ENCODE peak calls at places on chromosomes 3 and 15, in ten cellular contexts. U is spleen; P is naive thymus-derived CD4-positive, alpha-beta T cell; S is upper lobe of left lung; B is left ventricle myocardium inferior; O is OCI-LY7; I is tibial nerve; Y is body of pancreas; N is aorta; G is upper lobe of right lung. T is an unnamed sample. For H3K4me1, H3K9me3 and H3K36me3, the result is how much of the 10 kb centered on the place peaks cover.

GRCh38 chr3:157087398-157088132 is 72.4 kb downstream of the CCNL1 start:
- DNase-seq in U (no peak), P (no peak), S (no peak), B (no peak), O (no peak), I (no peak), Y (no peak), N (no peak), G (no peak), T (no peak)

GRCh38 chr3:52193059-52193458 is 4.9 kb upstream of the ALAS1 start:
- DNase-seq in U (no peak), P (no peak), S (no peak), B (peak), O (no peak), I (no peak), Y (no peak), N (no peak), G (no peak), T (no peak)

GRCh38 chr3:58288011-58288728 is 17.9 kb upstream of the RPP14 start:
- DNase-seq in U (no peak), P (no peak), S (no peak), B (no peak), O (no peak), I (no peak), Y (no peak), N (no peak), G (no peak), T (no peak)

GRCh38 chr3:165669502-165669901 is 167.7 kb downstream of the BCHE start:
- DNase-seq in U (no peak), P (no peak), S (no peak), B (no peak), O (no peak), I (no peak), Y (no peak), N (no peak), G (no peak), T (no peak)

GRCh38 chr15:48424076-48424475 is 92.8 kb downstream of the DUT start:
- DNase-seq in U (no peak), P (no peak), S (no peak), B (no peak), O (no peak), I (no peak), Y (no peak), N (no peak), G (no peak), T (no peak)

GRCh38 chr15:61951949-61952348 is 108.3 kb downstream of the VPS13C start:
- DNase-seq in U (no peak), P (no peak), S (no peak), B (no peak), O (no peak), I (no peak), Y (peak), N (no peak), G (no peak), T (no peak)

GRCh38 chr15:37072181-37072580 is 28.2 kb downstream of the MEIS2 start:
- DNase-seq in U (no peak), P (no peak), S (no peak), B (no peak), O (no peak), I (no peak), Y (no peak), N (no peak), G (no peak), T (no peak)

GRCh38 chr3:194637066-194637465 is 3.8 kb upstream of the TMEM44 start:
- DNase-seq in U (no peak), P (no peak), S (no peak), B (no peak), O (no peak), I (no peak), Y (no peak), N (no peak), G (no peak), T (no peak)

GRCh38 chr3:132231633-132232032 is 85.6 kb upstream of the ACP3 start:
- DNase-seq in U (no peak), P (no peak), S (no peak), B (no peak), O (no peak), I (no peak), Y (no peak), N (no peak), G (no peak), T (no peak)

GRCh38 chr3:24639640-24640329 is 145.1 kb upstream of the THRB start:
- DNase-seq in U (no peak), P (no peak), S (no peak), B (no peak), O (no peak), I (no peak), Y (no peak), N (no peak), G (no peak), T (no peak)

GRCh38 chr3:157174265-157174615 is 14.3 kb upstream of the CCNL1 start:
- DNase-seq in U (peak), P (peak), S (peak), B (no peak), O (peak), I (no peak), Y (peak), N (peak), G (peak), T (no peak)

GRCh38 chr3:58383904-58384303 is 49.7 kb downstream of the PDHB start:
- DNase-seq in U (no peak), P (no peak), S (no peak), B (no peak), O (no peak), I (no peak), Y (peak), N (no peak), G (no peak), T (no peak)

GRCh38 chr3:8540456-8540855 is 38.8 kb downstream of the LMCD1 start:
- DNase-seq in U (no peak), P (no peak), S (no peak), B (no peak), O (no peak), I (no peak), Y (no peak), N (no peak), G (no peak), T (no peak)

GRCh38 chr15:31163769-31164572 is 62.4 kb upstream of the TRPM1 start:
- DNase-seq in U (no peak), P (no peak), S (no peak), B (no peak), O (no peak), I (no peak), Y (no peak), N (no peak), G (no peak), T (no peak)

GRCh38 chr3:196075013-196075412 is 6.9 kb downstream of the TFRC start:
- DNase-seq in U (no peak), P (no peak), S (no peak), B (no peak), O (no peak), I (no peak), Y (no peak), N (no peak), G (no peak), T (no peak)

GRCh38 chr3:196080517-196080841 is 1.4 kb downstream of the TFRC start:
- DNase-seq in U (no peak), P (no peak), S (no peak), B (no peak), O (no peak), I (no peak), Y (no peak), N (no peak), G (no peak), T (peak)

GRCh38 chr3:196073188-196073838 is 8.6 kb downstream of the TFRC start:
- DNase-seq in U (no peak), P (peak), S (peak), B (peak), O (peak), I (no peak), Y (peak), N (no peak), G (peak), T (peak)

GRCh38 chr3:196072313-196072712 is 9.6 kb downstream of the TFRC start:
- DNase-seq in U (no peak), P (no peak), S (no peak), B (no peak), O (no peak), I (no peak), Y (no peak), N (no peak), G (no peak), T (no peak)

GRCh38 chr3:196076721-196077120 is 5.2 kb downstream of the TFRC start:
- DNase-seq in U (no peak), P (no peak), S (no peak), B (no peak), O (no peak), I (no peak), Y (no peak), N (no peak), G (no peak), T (peak)
- H3K4me1 ChIP-seq in U (under half), P (under half), S (under half), B (under half), O (under half), I (under half), Y (under half), N (under half), G (under half), T (under half)

GRCh38 chr3:14317057-14317553 is 85.3 kb upstream of the SLC6A6 start:
- DNase-seq in U (no peak), P (no peak), S (no peak), B (no peak), O (no peak), I (no peak), Y (no peak), N (no peak), G (no peak), T (no peak)

GRCh38 chr3:14306167-14306566 is 96.2 kb upstream of the SLC6A6 start:
- DNase-seq in U (no peak), P (no peak), S (no peak), B (no peak), O (no peak), I (no peak), Y (no peak), N (no peak), G (no peak), T (no peak)

GRCh38 chr3:14312375-14312774 is 90.0 kb upstream of the SLC6A6 start:
- DNase-seq in U (no peak), P (no peak), S (no peak), B (no peak), O (no peak), I (no peak), Y (no peak), N (no peak), G (no peak), T (no peak)

GRCh38 chr3:14307953-14308352 is 94.5 kb upstream of the SLC6A6 start:
- DNase-seq in U (no peak), P (no peak), S (no peak), B (no peak), O (no peak), I (no peak), Y (no peak), N (no peak), G (no peak), T (no peak)

GRCh38 chr3:14311722-14312121 is 90.7 kb upstream of the SLC6A6 start:
- DNase-seq in U (no peak), P (no peak), S (no peak), B (no peak), O (no peak), I (no peak), Y (no peak), N (no peak), G (no peak), T (no peak)
- H3K9me3 ChIP-seq in U (under half), P (under half), S (under half), B (under half), O (under half), I (under half), Y (under half), N (under half), G (under half), T (under half)

GRCh38 chr15:101283931-101284330 is 6.6 kb upstream of the SELENOS start:
- DNase-seq in U (no peak), P (no peak), S (no peak), B (no peak), O (no peak), I (no peak), Y (no peak), N (no peak), G (no peak), T (no peak)
- H3K36me3 ChIP-seq in U (half or more), P (half or more), S (half or more), B (half or more), O (half or more), I (half or more), Y (under half), N (under half), G (half or more), T (half or more)

GRCh38 chr15:70264014-70264492 is 166.3 kb upstream of the TLE3 start:
- DNase-seq in U (peak), P (no peak), S (no peak), B (no peak), O (no peak), I (no peak), Y (peak), N (no peak), G (no peak), T (no peak)
- H3K4me1 ChIP-seq in U (half or more), P (under half), S (under half), B (half or more), O (half or more), I (under half), Y (under half), N (under half), G (under half), T (under half)

DNA sequence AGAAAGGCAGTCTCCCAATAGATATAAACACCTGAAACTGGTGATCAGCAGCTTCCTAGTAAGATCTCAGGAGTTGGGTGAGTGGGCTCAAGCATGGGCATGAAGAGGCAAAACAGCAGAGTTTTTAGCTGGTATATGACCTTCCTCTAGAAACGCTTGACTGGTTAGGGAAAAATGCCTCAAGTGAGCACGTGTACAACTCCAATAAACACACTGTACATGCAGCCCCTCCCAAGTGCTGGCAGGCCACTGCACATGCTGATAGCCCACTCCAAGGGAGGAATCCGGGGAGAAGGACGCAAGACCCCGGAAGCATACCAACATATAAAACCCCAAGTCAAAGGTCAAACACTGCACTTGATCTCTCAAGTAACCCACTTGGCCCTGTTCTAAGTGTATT is 143.0 kb downstream of the FMN1 start:
- DNase-seq in U (no peak), P (no peak), S (no peak), B (no peak), O (no peak), I (no peak), Y (no peak), N (no peak), G (peak), T (no peak)
- H3K9me3 ChIP-seq in U (under half), P (under half), S (under half), B (under half), O (under half), I (under half), Y (under half), N (under half), G (under half), T (under half)

GRCh38 chr15:85624241-85624855 is 170.4 kb downstream of the KLHL25 start:
- DNase-seq in U (no peak), P (no peak), S (no peak), B (no peak), O (no peak), I (no peak), Y (no peak), N (no peak), G (no peak), T (no peak)

GRCh38 chr15:85625856-85626255 is 168.9 kb downstream of the KLHL25 start:
- DNase-seq in U (no peak), P (no peak), S (no peak), B (no peak), O (no peak), I (no peak), Y (peak), N (no peak), G (no peak), T (no peak)

GRCh38 chr15:85625431-85625830 is 169.3 kb downstream of the KLHL25 start:
- DNase-seq in U (no peak), P (no peak), S (no peak), B (no peak), O (no peak), I (no peak), Y (no peak), N (no peak), G (no peak), T (no peak)

GRCh38 chr15:85623648-85624047 is 171.1 kb downstream of the KLHL25 start:
- DNase-seq in U (no peak), P (no peak), S (no peak), B (no peak), O (no peak), I (no peak), Y (no peak), N (no peak), G (no peak), T (no peak)

DNA sequence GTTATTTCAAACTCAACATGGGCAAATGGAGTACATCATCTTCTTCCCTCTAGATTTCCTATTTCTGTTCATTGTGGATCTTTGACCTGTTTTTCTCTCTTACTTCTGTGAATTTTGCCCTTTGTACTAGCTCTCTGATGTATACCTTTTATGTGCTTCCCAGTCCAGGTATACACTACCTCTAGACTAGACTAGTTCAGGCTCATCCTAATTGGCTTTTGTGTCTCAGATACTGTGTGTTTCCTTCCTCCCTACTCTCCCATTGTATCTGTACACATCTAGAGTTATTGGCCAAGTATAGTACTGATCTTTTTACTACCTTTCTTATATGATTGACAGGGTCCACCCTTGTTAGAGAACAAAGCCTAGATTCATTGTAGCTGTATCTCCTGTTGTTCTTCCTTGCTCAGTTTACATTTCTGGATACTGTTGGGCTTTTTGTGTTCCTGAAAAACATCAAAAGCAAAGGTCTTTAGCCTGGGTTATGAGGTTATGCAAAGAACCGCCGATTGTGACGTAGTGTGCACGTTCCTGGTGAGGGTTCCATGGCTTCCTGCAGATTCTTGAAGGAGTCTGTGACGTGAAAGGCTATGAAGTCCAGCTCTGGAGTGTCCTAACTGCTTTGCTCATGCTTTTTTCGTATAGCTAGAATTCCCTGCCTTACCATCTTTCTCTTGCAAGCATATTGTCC is 167.3 kb downstream of the KLHL25 start:
- DNase-seq in U (no peak), P (no peak), S (no peak), B (no peak), O (no peak), I (no peak), Y (no peak), N (no peak), G (no peak), T (no peak)
- H3K36me3 ChIP-seq in U (under half), P (under half), S (under half), B (under half), O (half or more), I (under half), Y (under half), N (under half), G (under half), T (under half)

GRCh38 chr15:59437777-59438574 is at the start of gene FAM81A:
- DNase-seq in U (peak), P (peak), S (peak), B (peak), O (peak), I (peak), Y (peak), N (peak), G (peak), T (peak)
- H3K4me1 ChIP-seq in U (under half), P (under half), S (under half), B (under half), O (under half), I (under half), Y (under half), N (under half), G (under half), T (under half)

GRCh38 chr15:25060996-25061620 is 106.3 kb downstream of the SNRPN start:
- DNase-seq in U (peak), P (no peak), S (peak), B (no peak), O (no peak), I (no peak), Y (no peak), N (peak), G (no peak), T (no peak)

GRCh38 chr15:25062551-25063430 is 108.0 kb downstream of the SNRPN start:
- DNase-seq in U (peak), P (no peak), S (no peak), B (no peak), O (no peak), I (no peak), Y (no peak), N (peak), G (no peak), T (no peak)

GRCh38 chr15:25060472-25060803 is 105.7 kb downstream of the SNRPN start:
- DNase-seq in U (no peak), P (no peak), S (peak), B (no peak), O (no peak), I (no peak), Y (no peak), N (peak), G (peak), T (no peak)

GRCh38 chr15:25059698-25060471 is 105.1 kb downstream of the SNRPN start:
- DNase-seq in U (peak), P (no peak), S (peak), B (no peak), O (no peak), I (no peak), Y (no peak), N (peak), G (peak), T (no peak)

GRCh38 chr15:25061808-25062550 is 107.2 kb downstream of the SNRPN start:
- DNase-seq in U (peak), P (no peak), S (peak), B (no peak), O (no peak), I (no peak), Y (no peak), N (peak), G (peak), T (no peak)
- H3K9me3 ChIP-seq in U (half or more), P (half or more), S (half or more), B (half or more), O (under half), I (half or more), Y (under half), N (half or more), G (half or more), T (under half)

T was measured in HAP-1.